ENCODE peak calls at places on chromosomes 1 and 21, in ten cellular contexts. P is HAP-1; Q is mesendoderm; K is CD8-positive, alpha-beta memory T cell; D is endodermal cell; I is PC-3; V is cardiac muscle cell; T is osteoblast; L is hepatocyte; Y is Panc1. O is an unnamed sample.
A peak's percentile ranks its signal among the peaks of the same experiment; 100 is the strongest.

GRCh38 chr1:163203561-163203960 is 845 bp upstream of the RGS5 start:
- DNase-seq in P (no peak), I (no peak), V (no peak), D (no peak), K (no peak), T (no peak), Y (no peak), Q (peak; percentile 46), L (no peak), O (no peak)

GRCh38 chr1:156964431-156964830 is 44.0 kb downstream of the LRRC71 start:
- DNase-seq in Y (no peak), K (no peak), P (no peak), I (no peak), Q (no peak), L (no peak), T (no peak), D (no peak), V (no peak), O (no peak)

GRCh38 chr21:35239811-35240219 is 190.7 kb upstream of the RUNX1 start:
- DNase-seq in T (no peak), K (no peak), Y (no peak), P (no peak), D (no peak), Q (no peak), V (no peak), L (no peak), I (no peak), O (peak; percentile 34)

GRCh38 chr1:38962560-38962959 is 20.9 kb upstream of the RHBDL2 start:
- DNase-seq in Q (no peak), D (no peak), P (no peak), I (peak; percentile 26), K (no peak), L (no peak), Y (no peak), T (no peak), V (peak; percentile 32), O (no peak)

GRCh38 chr1:101438359-101438758 is 201.5 kb downstream of the S1PR1 start:
- DNase-seq in V (peak; percentile 18), P (no peak), I (peak; percentile 51), K (no peak), T (peak; percentile 26), L (peak; percentile 11), D (peak; percentile 58), Q (peak; percentile 31), Y (peak; percentile 2), O (no peak)

GRCh38 chr1:225461533-225462428 is 33.9 kb upstream of the LBR start:
- DNase-seq in Q (no peak), Y (no peak), T (peak; percentile 72), L (no peak), D (no peak), P (no peak), V (no peak), I (no peak), K (no peak), O (no peak)

GRCh38 chr1:22280526-22280925 is 137.6 kb upstream of the WNT4 start:
- DNase-seq in I (no peak), D (no peak), K (no peak), P (no peak), L (no peak), V (no peak), T (peak; percentile 54), Y (no peak), Q (no peak), O (no peak)

GRCh38 chr1:2386636-2387611 is 4.4 kb downstream of the MORN1 start:
- DNase-seq in I (no peak), P (peak; percentile 6), V (no peak), Y (no peak), D (no peak), L (no peak), T (peak; percentile 79), K (peak; percentile 33), Q (no peak), O (no peak)

GRCh38 chr1:60942896-60943633 is 139.3 kb upstream of the NFIA start:
- DNase-seq in Q (peak; percentile 67), Y (no peak), D (peak; percentile 74), L (no peak), V (no peak), T (no peak), I (no peak), K (no peak), P (no peak), O (no peak)
- H3K4me3 ChIP-seq in Q (no peak overlapping the region), Y (no peak overlapping the region), D (no peak overlapping the region), L (no peak overlapping the region), V (no peak overlapping the region), T (no peak overlapping the region), I (no peak overlapping the region), K (no peak overlapping the region), P (no peak overlapping the region), O (no peak overlapping the region)

GRCh38 chr1:54375331-54376084 is 30.7 kb downstream of the SSBP3 start:
- DNase-seq in V (no peak), T (no peak), K (no peak), L (no peak), Q (peak; percentile 80), Y (no peak), P (no peak), D (peak; percentile 68), I (no peak), O (peak; percentile 54)
- H3K4me1 ChIP-seq in V (peaks cover 92% of the 10 kb centered on the region), T (no peaks in the 10 kb centered on the region), K (peaks cover 65% of the 10 kb centered on the region), L (peaks cover 55% of the 10 kb centered on the region), Q (peaks cover 38% of the 10 kb centered on the region), Y (no peaks in the 10 kb centered on the region), P (peaks cover 36% of the 10 kb centered on the region), D (peaks cover 71% of the 10 kb centered on the region), I (peaks cover 10% of the 10 kb centered on the region), O (peaks cover 97% of the 10 kb centered on the region)

GRCh38 chr1:200473698-200474371 is 64.0 kb upstream of the ZNF281 start:
- DNase-seq in L (no peak), V (peak; percentile 25), P (no peak), D (no peak), Y (no peak), Q (no peak), T (no peak), K (no peak), I (no peak), O (no peak)
- H3K4me3 ChIP-seq in L (no peak overlapping the region), V (no peak overlapping the region), P (no peak overlapping the region), D (no peak overlapping the region), Y (no peak overlapping the region), Q (no peak overlapping the region), T (no peak overlapping the region), K (peak overlapping the region; percentile 24), I (no peak overlapping the region), O (no peak overlapping the region)

GRCh38 chr1:233652536-233652935 is 38.6 kb downstream of the KCNK1 start:
- DNase-seq in D (no peak), V (no peak), T (no peak), Q (peak; percentile 52), L (no peak), K (no peak), P (no peak), I (no peak), Y (no peak), O (no peak)

GRCh38 chr1:233656032-233656620 is 42.2 kb downstream of the KCNK1 start:
- DNase-seq in Q (no peak), D (no peak), V (no peak), P (no peak), T (no peak), Y (no peak), L (no peak), I (peak; percentile 52), K (no peak), O (no peak)

GRCh38 chr1:233655433-233655844 is 41.5 kb downstream of the KCNK1 start:
- DNase-seq in T (no peak), I (no peak), Q (no peak), Y (no peak), L (no peak), P (no peak), K (no peak), D (no peak), V (no peak), O (no peak)

GRCh38 chr1:233656700-233657099 is 42.8 kb downstream of the KCNK1 start:
- DNase-seq in T (no peak), K (no peak), I (peak; percentile 79), Q (no peak), L (no peak), D (no peak), Y (no peak), V (no peak), P (no peak), O (no peak)

GRCh38 chr1:233654667-233655432 is 40.9 kb downstream of the KCNK1 start:
- DNase-seq in Y (no peak), T (no peak), K (no peak), Q (no peak), I (peak; percentile 95), D (no peak), P (peak; percentile 11), V (peak; percentile 8), L (peak; percentile 28), O (no peak)
- H3K4me1 ChIP-seq in Y (no peaks in the 10 kb centered on the region), T (no peaks in the 10 kb centered on the region), K (no peaks in the 10 kb centered on the region), Q (peaks cover 22% of the 10 kb centered on the region), I (peaks cover 49% of the 10 kb centered on the region), D (peaks cover 3% of the 10 kb centered on the region), P (no peaks in the 10 kb centered on the region), V (peaks cover 17% of the 10 kb centered on the region), L (peaks cover 19% of the 10 kb centered on the region), O (no peaks in the 10 kb centered on the region)

GRCh38 chr1:150576367-150576711 is 3.1 kb downstream of the MCL1 start:
- DNase-seq in Q (no peak), D (no peak), I (no peak), T (peak; percentile 60), V (no peak), L (no peak), P (no peak), Y (no peak), K (no peak), O (no peak)
- H3K4me3 ChIP-seq in Q (no peak overlapping the region), D (peak overlapping the region; percentile 92), I (peak overlapping the region; percentile 93), T (peak overlapping the region; percentile 99), V (peak overlapping the region; percentile 76), L (peak overlapping the region; percentile 85), P (peak overlapping the region; percentile 90), Y (peak overlapping the region; percentile 99), K (peak overlapping the region; percentile 68), O (peak overlapping the region; percentile 94)

O was measured in heart left ventricle.